ENCODE peak calls at places on chromosome 6, in four cellular contexts. M is iPS DF 6.9, W is NCI-H1105, A is foreskin fibroblast. V is an unnamed sample.

GRCh38 chr6:69985180-69985579 is 118.8 kb downstream of the COL19A1 start:
- DNase-seq in M (no peak), W (no peak), A (peak; percentile 22), V (no peak)

GRCh38 chr6:42509765-42510164 is 54.1 kb upstream of the UBR2 start:
- DNase-seq in M (no peak), W (no peak), A (no peak), V (no peak)

GRCh38 chr6:31130751-31131150 is 8.1 kb downstream of the PSORS1C2 start:
- DNase-seq in M (no peak), W (no peak), A (no peak), V (no peak)

GRCh38 chr6:127520061-127520460 is 926 bp upstream of the MTCL3 start:
- DNase-seq in M (no peak), W (peak; percentile 1), A (peak; percentile 48), V (no peak)

GRCh38 chr6:31965700-31966099 is 6.2 kb downstream of the DXO start:
- DNase-seq in M (no peak), W (no peak), A (no peak), V (no peak)

GRCh38 chr6:110408891-110409290 is 6.5 kb downstream of the DDO start:
- DNase-seq in M (no peak), W (no peak), A (no peak), V (no peak)

GRCh38 chr6:90472716-90473115 is 114.2 kb downstream of the MAP3K7 start:
- DNase-seq in M (no peak), W (no peak), A (no peak), V (no peak)

GRCh38 chr6:154243793-154244768 is 112.5 kb downstream of the IPCEF1 start:
- DNase-seq in M (no peak), W (no peak), A (peak; percentile 11), V (no peak)

GRCh38 chr6:81759782-81760181 is 7.3 kb upstream of the TENT5A start:
- DNase-seq in M (no peak), W (no peak), A (peak; percentile 48), V (no peak)

GRCh38 chr6:41638801-41639555 is 710 bp downstream of the MDFI start:
- DNase-seq in M (no peak), W (no peak), A (no peak), V (peak; percentile 39)

GRCh38 chr6:7106215-7106751 is 1.5 kb upstream of the RREB1 start:
- DNase-seq in M (no peak), W (no peak), A (peak; percentile 29), V (peak; percentile 28)

GRCh38 chr6:15879372-15880261 is 216.8 kb upstream of the DTNBP1 start:
- DNase-seq in M (no peak), W (peak; percentile 75), A (peak; percentile 92), V (peak; percentile 44)

GRCh38 chr6:24052632-24053031 is 73.4 kb upstream of the NRSN1 start:
- DNase-seq in M (no peak), W (no peak), A (no peak), V (no peak)

GRCh38 chr6:151514000-151514730 is 20.3 kb downstream of the CCDC170 start:
- DNase-seq in M (no peak), W (no peak), A (no peak), V (no peak)

GRCh38 chr6:65006788-65007187 is 700.2 kb downstream of the EYS start:
- DNase-seq in M (no peak), W (no peak), A (no peak), V (no peak)

GRCh38 chr6:169162968-169163903 is 90.4 kb downstream of the THBS2 start:
- DNase-seq in M (no peak), W (no peak), A (peak; percentile 98), V (no peak)

GRCh38 chr6:111973897-111974639 is 79.8 kb upstream of the CCN6 start:
- DNase-seq in M (no peak), W (no peak), A (peak; percentile 64), V (no peak)

GRCh38 chr6:139820191-139820590 is 445.7 kb upstream of the CITED2 start:
- DNase-seq in M (no peak), W (no peak), A (peak; percentile 81), V (no peak)

GRCh38 chr6:47743744-47744143 is 38.1 kb upstream of the OPN5 start:
- DNase-seq in M (no peak), W (no peak), A (no peak), V (no peak)

GRCh38 chr6:125307150-125307838 is 5.5 kb upstream of the HDDC2 start:
- DNase-seq in M (no peak), W (no peak), A (peak; percentile 22), V (no peak)

GRCh38 chr6:39441301-39441700 is 118.8 kb upstream of the KCNK16 start:
- DNase-seq in M (no peak), W (no peak), A (no peak), V (no peak)

GRCh38 chr6:160355001-160355400 is 6.8 kb downstream of the SLC22A3 start:
- DNase-seq in M (no peak), W (no peak), A (peak; percentile 77), V (no peak)

GRCh38 chr6:32664827-32665362 is 1.6 kb downstream of the HLA-DQB1 start:
- DNase-seq in M (no peak), W (no peak), A (peak; percentile 8), V (no peak)

GRCh38 chr6:31114970-31115849 is 610 bp downstream of the PSORS1C1 start:
- DNase-seq in M (no peak), W (no peak), A (peak; percentile 71), V (no peak)

GRCh38 chr6:56226946-56227879 is 20.2 kb downstream of the COL21A1 start:
- DNase-seq in M (no peak), W (no peak), A (peak; percentile 95), V (no peak)

GRCh38 chr6:75266716-75267291 is 17.8 kb downstream of the TMEM30A start:
- DNase-seq in M (no peak), W (peak; percentile 30), A (peak; percentile 72), V (no peak)

GRCh38 chr6:41039060-41039998 is at the start of gene UNC5CL:
- DNase-seq in M (peak; percentile 60), W (peak; percentile 20), A (peak; percentile 54), V (no peak)

GRCh38 chr6:119337762-119338161 is 11.8 kb downstream of the MAN1A1 start:
- DNase-seq in M (no peak), W (no peak), A (no peak), V (no peak)

GRCh38 chr6:27406085-27406484 is 17.5 kb downstream of the ZNF391 start:
- DNase-seq in M (no peak), W (no peak), A (no peak), V (no peak)

GRCh38 chr6:161284653-161285052 is 10.8 kb upstream of the AGPAT4 start:
- DNase-seq in M (no peak), W (no peak), A (no peak), V (no peak)

GRCh38 chr6:537114-537513 is 119.8 kb downstream of the HUS1B start:
- DNase-seq in M (no peak), W (no peak), A (no peak), V (no peak)

GRCh38 chr6:104969785-104970581 is 13.1 kb downstream of the LIN28B start:
- DNase-seq in M (no peak), W (no peak), A (peak; percentile 22), V (no peak)

GRCh38 chr6:27532820-27533538 is 60.1 kb upstream of the ZNF184 start:
- DNase-seq in M (no peak), W (no peak), A (peak; percentile 9), V (no peak)

GRCh38 chr6:84773431-84774173 is 9.2 kb upstream of the TBX18 start:
- DNase-seq in M (no peak), W (no peak), A (peak; percentile 64), V (no peak)

GRCh38 chr6:105844275-105844848 is 241.8 kb upstream of the PRDM1 start:
- DNase-seq in M (no peak), W (no peak), A (peak; percentile 81), V (peak; percentile 42)

GRCh38 chr6:118283759-118284158 is 264.3 kb upstream of the PLN start:
- DNase-seq in M (no peak), W (peak; percentile 79), A (peak; percentile 80), V (peak; percentile 68)